ENCODE peak calls at places on chromosomes 2 and 18, in four cellular contexts. W is tibial artery, H is HepG2, M is WERI-Rb-1. R is an unnamed sample.

GRCh38 chr2:205685314-205686230 is 3.3 kb downstream of the NRP2 start:
- DNase-seq in W (no peak), H (no peak), M (no peak), R (no peak)

GRCh38 chr2:241595600-241596140 is 37.1 kb downstream of the BOK start:
- DNase-seq in M (no peak), W (peak), H (peak), R (no peak)

GRCh38 chr2:237629739-237630138 is 2.4 kb downstream of the LRRFIP1 start:
- DNase-seq in M (no peak), W (no peak), H (no peak), R (no peak)

GRCh38 chr2:184530239-184530638 is 68.1 kb upstream of the ZNF804A start:
- DNase-seq in W (no peak), M (no peak), H (no peak), R (no peak)

GRCh38 chr18:54878057-54878661 is 49.9 kb downstream of the RAB27B start:
- DNase-seq in M (no peak), H (no peak), W (no peak), R (no peak)

GRCh38 chr18:23908827-23909226 is 105.7 kb upstream of the TTC39C start:
- DNase-seq in W (no peak), M (no peak), H (no peak), R (no peak)

GRCh38 chr2:129457277-129457818 is 522.1 kb upstream of the RAB6C start:
- DNase-seq in H (no peak), W (no peak), M (no peak), R (no peak)

GRCh38 chr2:64880193-64880951 is 108.8 kb upstream of the SLC1A4 start:
- DNase-seq in H (no peak), W (peak), M (no peak), R (no peak)

GRCh38 chr2:216632952-216633615 is at the start of gene IGFBP2:
- DNase-seq in W (no peak), M (peak), H (no peak), R (no peak)

GRCh38 chr2:73998451-73998850 is 13.7 kb downstream of the TET3 start:
- DNase-seq in H (no peak), M (no peak), W (peak), R (no peak)

GRCh38 chr2:218829868-218830451 is 1.6 kb downstream of the PRKAG3 start:
- DNase-seq in H (no peak), M (no peak), W (peak), R (no peak)

GRCh38 chr2:23900133-23900926 is 26.6 kb downstream of the ATAD2B start:
- DNase-seq in M (no peak), H (no peak), W (no peak), R (no peak)

GRCh38 chr2:160406591-160407392 is 86.8 kb downstream of the RBMS1 start:
- DNase-seq in M (peak), W (peak), H (peak), R (no peak)

GRCh38 chr2:141878016-141878415 is 252.8 kb downstream of the LRP1B start:
- DNase-seq in M (no peak), H (no peak), W (no peak), R (peak)

GRCh38 chr2:127305985-127306585 is 12.1 kb upstream of the ERCC3 start:
- DNase-seq in M (no peak), W (no peak), H (no peak), R (no peak)

GRCh38 chr2:156476516-156477206 is 40.5 kb downstream of the GPD2 start:
- DNase-seq in M (no peak), H (no peak), W (no peak), R (peak)

GRCh38 chr18:57811477-57812125 is 8.5 kb upstream of the ATP8B1 start:
- DNase-seq in H (peak), W (no peak), M (no peak), R (no peak)

GRCh38 chr18:34767601-34768027 is 57.5 kb downstream of the DTNA start:
- DNase-seq in W (no peak), M (no peak), H (no peak), R (peak)

GRCh38 chr2:163983911-163984310 is 248.1 kb upstream of the FIGN start:
- DNase-seq in W (no peak), H (no peak), M (no peak), R (no peak)

GRCh38 chr2:230974096-230974913 is 21.6 kb upstream of the SPATA3 start:
- DNase-seq in M (no peak), W (no peak), H (no peak), R (peak)

GRCh38 chr2:67159929-67160328 is 237.2 kb upstream of the ETAA1 start:
- DNase-seq in H (no peak), M (no peak), W (no peak), R (no peak)

GRCh38 chr2:56952871-56953270 is 769.1 kb downstream of the CCDC85A start:
- DNase-seq in H (no peak), W (no peak), M (no peak), R (no peak)

GRCh38 chr2:56671973-56672569 is 488.3 kb downstream of the CCDC85A start:
- DNase-seq in H (no peak), W (no peak), M (peak), R (no peak)

GRCh38 chr18:79915161-79916127 is 36.0 kb downstream of the SLC66A2 start:
- DNase-seq in M (no peak), W (no peak), H (no peak), R (no peak)

GRCh38 chr2:69514406-69514805 is 77.2 kb upstream of the NFU1 start:
- DNase-seq in M (no peak), W (peak), H (no peak), R (peak)

GRCh38 chr18:8367217-8367988 is 241.8 kb upstream of the RAB12 start:
- DNase-seq in H (no peak), W (no peak), M (peak), R (no peak)

GRCh38 chr2:240437861-240438809 is 2.7 kb downstream of the GPC1 start:
- DNase-seq in W (peak), H (peak), M (peak), R (peak)

GRCh38 chr18:79200546-79201268 is 131.5 kb downstream of the ATP9B start:
- DNase-seq in H (no peak), M (no peak), W (no peak), R (no peak)

GRCh38 chr2:148645925-148646559 is 1.5 kb downstream of the EPC2 start:
- DNase-seq in W (peak), H (peak), M (peak), R (peak)

GRCh38 chr2:176854062-176854461 is 358.5 kb upstream of the HNRNPA3 start:
- DNase-seq in W (no peak), H (no peak), M (no peak), R (no peak)

GRCh38 chr2:174336403-174337336 is 1.9 kb downstream of the SP9 start:
- DNase-seq in H (peak), W (no peak), M (peak), R (no peak)

GRCh38 chr2:3778841-3779505 is 75.6 kb downstream of the DCDC2C start:
- DNase-seq in H (no peak), W (no peak), M (no peak), R (no peak)

GRCh38 chr18:48940854-48941531 is 9.8 kb downstream of the SMAD7 start:
- DNase-seq in H (no peak), M (no peak), W (no peak), R (no peak)
- H3K4me3 ChIP-seq in H (no peak), M (no peak), W (peak), R (no peak)

GRCh38 chr18:75727479-75727878 is 300.0 kb upstream of the SMIM21 start:
- DNase-seq in W (no peak), H (peak), M (peak), R (peak)
- TF ChIP-seq CTCF in W (no peak), H (peak), M (peak), R (peak)

GRCh38 chr2:25339121-25339738 is 2.5 kb downstream of the DNMT3A start:
- DNase-seq in M (peak), W (peak), H (no peak), R (no peak)
- H3K4me3 ChIP-seq in M (no peak), W (peak), H (no peak), R (no peak)

GRCh38 chr2:222319576-222320440 is 21.0 kb upstream of the PAX3 start:
- DNase-seq in M (no peak), H (no peak), W (no peak), R (no peak)

GRCh38 chr2:222315443-222316121 is 16.8 kb upstream of the PAX3 start:
- DNase-seq in M (no peak), H (no peak), W (no peak), R (no peak)

GRCh38 chr2:222318712-222319575 is 20.1 kb upstream of the PAX3 start:
- DNase-seq in W (no peak), M (peak), H (no peak), R (no peak)

GRCh38 chr2:222320441-222321395 is 21.9 kb upstream of the PAX3 start:
- DNase-seq in H (no peak), M (no peak), W (no peak), R (no peak)

GRCh38 chr2:222318026-222318711 is 19.4 kb upstream of the PAX3 start:
- DNase-seq in W (no peak), M (peak), H (peak), R (peak)
- TF ChIP-seq CTCF in W (no peak), M (peak), H (peak), R (peak)

R was measured in astrocyte of the cerebellum.